ENCODE peak calls at places on chromosomes 6 and 20, in seven cellular contexts. A is NCI-H1092; L is T-helper 9 cell; P is left cardiac atrium; B is AG04449; T is activated CD8-positive, alpha-beta T cell treated with anti-CD3 and anti-CD28 coated beads, Interleukin-2, amount 10 ng/mL, durations not matched to agents 7 days and 5 days; I is cerebellar cortex. Q is an unnamed sample.

GRCh38 chr6:143528164-143528811 is 16.8 kb upstream of the FUCA2 start:
- DNase-seq in P (no peak), I (no peak), A (no peak), L (no peak), B (no peak), T (no peak), Q (no peak)

GRCh38 chr6:104118274-104118673 is 741.4 kb downstream of the HACE1 start:
- DNase-seq in A (no peak), T (no peak), I (no peak), P (no peak), L (no peak), B (peak), Q (no peak)

GRCh38 chr20:19588731-19589130 is 169.3 kb upstream of the RIN2 start:
- DNase-seq in B (no peak), I (no peak), T (no peak), L (no peak), A (no peak), P (no peak), Q (no peak)

GRCh38 chr6:35602133-35602946 is 86.4 kb downstream of the FKBP5 start:
- DNase-seq in L (no peak), T (no peak), P (no peak), A (no peak), I (peak), B (no peak), Q (no peak)

GRCh38 chr6:7770111-7770510 is 44.2 kb downstream of the BMP6 start:
- DNase-seq in B (no peak), I (no peak), T (no peak), L (no peak), P (no peak), A (no peak), Q (no peak)

GRCh38 chr6:50602191-50602810 is 111.0 kb upstream of the TFAP2D start:
- DNase-seq in A (no peak), I (peak), L (no peak), B (no peak), P (no peak), T (no peak), Q (no peak)

GRCh38 chr6:125888989-125889656 is 67.4 kb upstream of the HINT3 start:
- DNase-seq in A (no peak), L (no peak), T (peak), I (peak), P (no peak), B (no peak), Q (no peak)

GRCh38 chr6:158122048-158122447 is 46.0 kb downstream of the SERAC1 start:
- DNase-seq in T (no peak), A (no peak), B (no peak), P (no peak), L (no peak), I (no peak), Q (no peak)

GRCh38 chr6:11093065-11093590 is 506 bp upstream of the SMIM13 start:
- DNase-seq in T (peak), P (no peak), B (no peak), I (no peak), A (no peak), L (no peak), Q (no peak)

GRCh38 chr6:150759500-150759899 is 106.0 kb upstream of the MTHFD1L start:
- DNase-seq in B (no peak), L (no peak), T (no peak), I (no peak), A (no peak), P (no peak), Q (no peak)

GRCh38 chr6:170461111-170461510 is 92.0 kb downstream of the PSMB1 start:
- DNase-seq in P (no peak), L (no peak), B (no peak), T (no peak), I (no peak), A (no peak), Q (no peak)

GRCh38 chr6:80467408-80467807 is 360.9 kb downstream of the BCKDHB start:
- DNase-seq in A (no peak), I (no peak), T (no peak), B (no peak), L (no peak), P (no peak), Q (no peak)

GRCh38 chr6:118299023-118299422 is 249.1 kb upstream of the PLN start:
- DNase-seq in P (no peak), I (no peak), B (no peak), L (no peak), A (no peak), T (no peak), Q (no peak)

GRCh38 chr6:1604347-1604990 is 5.2 kb upstream of the FOXC1 start:
- DNase-seq in T (peak), P (peak), B (no peak), A (no peak), I (peak), L (peak), Q (no peak)

GRCh38 chr6:72374864-72375263 is 247.0 kb upstream of the KCNQ5 start:
- DNase-seq in A (no peak), L (no peak), I (no peak), B (no peak), P (no peak), T (no peak), Q (no peak)

GRCh38 chr20:25011261-25011660 is 18.7 kb upstream of the APMAP start:
- DNase-seq in P (no peak), T (no peak), I (no peak), L (no peak), B (no peak), A (no peak), Q (no peak)

GRCh38 chr20:15176929-15177328 is 839.5 kb upstream of the FLRT3 start:
- DNase-seq in B (no peak), T (no peak), A (no peak), P (no peak), L (no peak), I (peak), Q (no peak)

GRCh38 chr6:100876251-100876650 is 4.9 kb downstream of the ASCC3 start:
- DNase-seq in A (no peak), B (no peak), I (no peak), L (no peak), P (no peak), T (no peak), Q (no peak)

GRCh38 chr20:18971574-18971973 is 158.0 kb downstream of the SCP2D1 start:
- DNase-seq in A (no peak), L (no peak), I (no peak), B (no peak), P (no peak), T (no peak), Q (no peak)

GRCh38 chr6:126133984-126134383 is 147.6 kb downstream of the TRMT11 start:
- DNase-seq in B (no peak), P (no peak), L (no peak), A (no peak), I (no peak), T (no peak), Q (no peak)

GRCh38 chr20:3077618-3078134 is 6.3 kb downstream of the OXT start:
- DNase-seq in A (no peak), T (peak), B (no peak), P (no peak), I (no peak), L (no peak), Q (no peak)

GRCh38 chr20:57663681-57664451 is 43.6 kb upstream of the ZBP1 start:
- DNase-seq in A (no peak), T (no peak), B (no peak), L (no peak), I (no peak), P (peak), Q (no peak)

GRCh38 chr6:26159417-26160273 is 72.4 kb downstream of the HFE start:
- DNase-seq in P (no peak), A (no peak), L (no peak), B (no peak), T (peak), I (peak), Q (no peak)

GRCh38 chr6:139490482-139490881 is 116.0 kb upstream of the CITED2 start:
- DNase-seq in P (no peak), B (no peak), L (no peak), I (no peak), A (no peak), T (peak), Q (no peak)

GRCh38 chr6:146997062-146997461 is 207.2 kb upstream of the STXBP5 start:
- DNase-seq in T (no peak), I (no peak), P (no peak), L (no peak), B (no peak), A (no peak), Q (no peak)

GRCh38 chr6:116472710-116473109 is 11.5 kb downstream of the CALHM6 start:
- DNase-seq in I (no peak), B (peak), A (no peak), T (no peak), L (no peak), P (no peak), Q (no peak)

GRCh38 chr6:106092279-106092678 is 6.1 kb downstream of the PRDM1 start:
- DNase-seq in B (no peak), T (no peak), L (no peak), P (no peak), A (no peak), I (no peak), Q (no peak)

GRCh38 chr20:41155267-41155666 is 17.9 kb downstream of the PLCG1 start:
- DNase-seq in B (no peak), L (no peak), P (no peak), I (no peak), A (no peak), T (no peak), Q (no peak)